ENCODE peak calls at places on chromosome 4, in six cellular contexts. O is H1, T is suprapubic skin, J is ovary, G is stomach, U is A549. R is an unnamed sample.

GRCh38 chr4:21949073-21949457 is 493 bp upstream of the KCNIP4 start:
- DNase-seq in O (no peak), T (no peak), J (peak), G (no peak), U (no peak), R (no peak)

GRCh38 chr4:76488905-76489798 is 54.1 kb downstream of the SHROOM3 start:
- DNase-seq in O (no peak), T (no peak), J (no peak), G (no peak), U (no peak), R (no peak)

GRCh38 chr4:77040265-77040664 is 35.5 kb downstream of the CCNI start:
- DNase-seq in O (no peak), T (no peak), J (no peak), G (no peak), U (no peak), R (no peak)

GRCh38 chr4:109730294-109731051 is 603 bp upstream of the PLA2G12A start:
- DNase-seq in O (peak), T (peak), J (peak), G (peak), U (peak), R (no peak)

GRCh38 chr4:14667624-14668295 is 334.5 kb upstream of the CPEB2 start:
- DNase-seq in O (no peak), T (no peak), J (no peak), G (no peak), U (no peak), R (no peak)

GRCh38 chr4:81601270-81601694 is 129.6 kb upstream of the RASGEF1B start:
- DNase-seq in O (no peak), T (no peak), J (no peak), G (no peak), U (no peak), R (no peak)

GRCh38 chr4:18850763-18851331 is 829.3 kb upstream of the LCORL start:
- DNase-seq in O (no peak), T (no peak), J (no peak), G (no peak), U (no peak), R (no peak)

GRCh38 chr4:185713272-185713671 is 98.7 kb downstream of the SORBS2 start:
- DNase-seq in O (no peak), T (no peak), J (no peak), G (no peak), U (no peak), R (no peak)

GRCh38 chr4:168076989-168077725 is 15.2 kb upstream of the ANXA10 start:
- DNase-seq in O (peak), T (no peak), J (peak), G (peak), U (peak), R (peak)

GRCh38 chr4:3041192-3042142 is 32.9 kb downstream of the HTT-AS start:
- DNase-seq in O (no peak), T (peak), J (peak), G (peak), U (no peak), R (peak)

GRCh38 chr4:25875281-25875745 is 12.5 kb upstream of the SEL1L3 start:
- DNase-seq in O (no peak), T (no peak), J (no peak), G (no peak), U (no peak), R (no peak)

GRCh38 chr4:109434007-109434792 is 585 bp downstream of the SEC24B start:
- DNase-seq in O (no peak), T (peak), J (peak), G (peak), U (no peak), R (peak)

GRCh38 chr4:147839651-147840050 is 107.8 kb downstream of the ARHGAP10 start:
- DNase-seq in O (no peak), T (no peak), J (no peak), G (no peak), U (no peak), R (no peak)

GRCh38 chr4:156692016-156692415 is 279.6 kb downstream of the PDGFC start:
- DNase-seq in O (no peak), T (no peak), J (no peak), G (no peak), U (no peak), R (no peak)

GRCh38 chr4:2354127-2354526 is 64.3 kb downstream of the ZFYVE28 start:
- DNase-seq in O (no peak), T (peak), J (peak), G (no peak), U (peak), R (no peak)

GRCh38 chr4:138964716-138965426 is 50.7 kb upstream of the NOCT start:
- DNase-seq in O (no peak), T (no peak), J (no peak), G (no peak), U (no peak), R (no peak)

GRCh38 chr4:632926-633325 is 7.6 kb downstream of the PDE6B start:
- DNase-seq in O (no peak), T (peak), J (no peak), G (no peak), U (no peak), R (no peak)

DNA sequence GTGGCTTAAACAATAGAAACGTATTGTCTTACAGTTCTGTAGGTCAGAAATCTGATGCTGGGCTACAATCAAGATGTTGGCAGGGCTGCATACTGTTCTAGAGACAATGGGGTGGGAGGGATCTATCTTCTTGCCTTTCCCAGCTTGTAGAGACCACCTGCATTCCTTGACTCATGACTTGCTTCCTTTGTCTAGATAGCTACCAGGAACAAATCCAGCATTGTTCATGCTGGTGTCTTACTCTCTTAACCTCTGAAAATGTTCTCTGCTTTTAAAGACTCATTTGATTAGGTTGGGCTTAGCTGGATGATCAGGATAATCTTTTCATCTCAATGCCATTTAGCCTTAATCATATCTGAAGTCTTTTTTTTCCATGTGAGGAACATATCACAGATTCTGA is 169.0 kb downstream of the ZNF330 start:
- DNase-seq in O (no peak), T (no peak), J (no peak), G (no peak), U (no peak), R (no peak)
- TF ChIP-seq EP300 in O (no peak), T (no peak), J (no peak), G (no peak), U (no peak), R (no peak)

DNA sequence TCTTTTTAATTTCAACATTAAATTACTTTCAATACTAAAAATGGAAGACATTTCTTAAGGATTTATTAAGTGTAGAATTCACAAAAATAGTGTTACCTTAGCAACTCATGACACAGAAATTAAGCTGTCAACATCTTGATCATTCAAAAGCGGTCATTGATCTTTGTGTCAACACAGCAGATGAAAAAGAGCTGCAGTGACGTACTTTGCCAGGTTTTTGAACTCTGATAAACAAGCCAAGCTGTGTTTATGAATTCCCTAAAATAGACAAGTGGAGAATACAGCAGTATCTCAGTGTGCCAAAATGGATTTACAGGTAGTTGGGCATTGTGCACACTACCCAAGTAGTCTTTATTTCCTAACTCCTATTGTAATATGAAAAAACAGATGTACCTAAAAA is 1141.8 kb upstream of the PCDH7 start:
- DNase-seq in O (no peak), T (no peak), J (no peak), G (no peak), U (no peak), R (no peak)
- TF ChIP-seq EP300 in O (no peak), T (no peak), J (no peak), G (no peak), U (no peak), R (no peak)

GRCh38 chr4:87035881-87036509 is 101.2 kb downstream of the AFF1 start:
- DNase-seq in O (no peak), T (no peak), J (no peak), G (no peak), U (no peak), R (no peak)

GRCh38 chr4:87037921-87038320 is 103.1 kb downstream of the AFF1 start:
- DNase-seq in O (no peak), T (no peak), J (no peak), G (no peak), U (no peak), R (no peak)

GRCh38 chr4:87041142-87041541 is 106.3 kb downstream of the AFF1 start:
- DNase-seq in O (no peak), T (no peak), J (peak), G (no peak), U (no peak), R (peak)

GRCh38 chr4:87036713-87037112 is 101.9 kb downstream of the AFF1 start:
- DNase-seq in O (no peak), T (no peak), J (no peak), G (no peak), U (no peak), R (no peak)

GRCh38 chr4:87038837-87039715 is 104.3 kb downstream of the AFF1 start:
- DNase-seq in O (no peak), T (peak), J (peak), G (peak), U (peak), R (peak)
- TF ChIP-seq EP300 in O (no peak), T (no peak), J (no peak), G (no peak), U (no peak), R (no peak)

DNA sequence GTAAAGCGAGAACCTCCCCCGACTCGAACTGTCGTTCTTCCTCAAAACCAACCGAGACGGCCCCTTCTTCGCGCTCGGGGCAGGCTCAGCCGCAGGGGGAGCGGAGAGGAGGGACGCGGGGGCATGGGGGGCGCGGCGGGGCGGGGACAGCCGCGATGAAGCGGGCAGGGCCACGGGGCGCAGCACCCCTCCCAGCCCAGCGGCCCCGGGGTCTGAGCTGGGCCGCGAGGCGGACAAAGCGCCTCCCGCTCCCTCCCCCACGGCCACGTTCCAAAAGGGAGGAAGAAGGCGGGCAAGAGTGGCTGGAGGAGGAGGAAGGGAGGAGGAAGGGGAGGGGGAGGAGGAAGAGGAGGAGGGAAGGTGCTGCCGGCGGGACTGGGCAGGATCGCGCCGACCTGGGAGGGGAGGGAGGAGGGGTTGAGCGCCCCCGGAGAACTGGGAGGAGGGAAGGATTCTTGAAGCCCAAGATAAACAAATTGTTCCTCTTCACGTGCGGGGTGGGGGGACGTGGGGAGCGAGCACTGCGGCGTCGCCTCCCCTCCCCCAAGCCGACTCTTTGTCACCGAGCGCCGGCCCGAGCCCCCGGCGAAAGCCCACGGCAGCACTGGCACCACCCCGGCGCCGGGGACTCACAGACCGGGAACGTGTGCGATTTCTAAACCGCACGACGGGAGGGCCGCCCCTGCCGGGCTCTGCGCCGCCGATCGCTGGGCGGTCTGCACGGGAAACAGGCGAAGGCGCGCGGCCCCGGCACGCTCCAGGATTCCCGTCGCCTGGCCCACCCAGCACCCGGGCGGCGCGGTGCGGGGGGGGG is 2.9 kb downstream of the MAML3 start:
- DNase-seq in O (peak), T (peak), J (peak), G (peak), U (peak), R (peak)
- TF ChIP-seq EP300 in O (no peak), T (no peak), J (no peak), G (no peak), U (no peak), R (peak)

DNA sequence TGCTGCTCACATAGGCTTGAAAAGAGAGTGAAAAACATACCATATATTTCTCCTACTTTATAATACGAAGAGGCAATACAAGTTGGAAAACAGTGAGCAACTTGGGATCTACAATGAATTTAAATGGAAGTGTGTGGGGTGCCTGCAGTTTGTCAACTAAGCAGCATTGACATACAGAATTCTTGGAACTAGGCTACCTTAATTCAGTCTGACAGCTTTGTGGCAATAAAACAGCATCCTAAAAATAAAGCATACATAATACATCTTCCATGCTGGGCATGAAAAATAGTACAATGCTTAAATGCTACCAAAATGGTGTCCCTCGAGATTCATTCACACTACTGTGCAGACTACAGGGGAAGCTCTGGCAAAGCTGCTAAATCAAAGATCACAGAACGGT is 8.0 kb downstream of the GASK1B start:
- DNase-seq in O (no peak), T (no peak), J (no peak), G (no peak), U (no peak), R (no peak)
- TF ChIP-seq EP300 in O (no peak), T (no peak), J (no peak), G (no peak), U (no peak), R (no peak)

DNA sequence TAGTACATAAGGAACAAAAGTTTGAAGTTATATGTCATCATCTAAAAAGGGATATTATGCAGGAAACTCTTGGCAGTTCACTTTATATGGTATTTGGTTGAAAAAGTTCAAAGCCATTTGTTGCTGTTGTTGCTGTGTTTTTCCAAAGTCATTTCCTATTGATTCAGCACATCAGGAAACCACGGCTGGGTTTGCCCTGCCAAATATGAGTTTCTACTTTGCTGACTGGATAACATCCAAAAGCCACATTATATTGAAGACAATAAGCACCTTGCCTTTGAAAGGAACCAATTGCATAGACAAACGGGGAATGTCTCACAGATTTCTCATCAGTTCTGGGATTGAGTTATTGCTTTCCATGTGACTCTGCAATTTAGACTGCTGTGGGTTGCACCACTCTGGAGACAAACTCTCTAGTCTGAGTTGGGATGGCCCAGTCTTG is 206.1 kb downstream of the SLC39A8 start:
- DNase-seq in O (no peak), T (no peak), J (no peak), G (no peak), U (no peak), R (no peak)
- TF ChIP-seq EP300 in O (no peak), T (no peak), J (no peak), G (no peak), U (no peak), R (no peak)

DNA sequence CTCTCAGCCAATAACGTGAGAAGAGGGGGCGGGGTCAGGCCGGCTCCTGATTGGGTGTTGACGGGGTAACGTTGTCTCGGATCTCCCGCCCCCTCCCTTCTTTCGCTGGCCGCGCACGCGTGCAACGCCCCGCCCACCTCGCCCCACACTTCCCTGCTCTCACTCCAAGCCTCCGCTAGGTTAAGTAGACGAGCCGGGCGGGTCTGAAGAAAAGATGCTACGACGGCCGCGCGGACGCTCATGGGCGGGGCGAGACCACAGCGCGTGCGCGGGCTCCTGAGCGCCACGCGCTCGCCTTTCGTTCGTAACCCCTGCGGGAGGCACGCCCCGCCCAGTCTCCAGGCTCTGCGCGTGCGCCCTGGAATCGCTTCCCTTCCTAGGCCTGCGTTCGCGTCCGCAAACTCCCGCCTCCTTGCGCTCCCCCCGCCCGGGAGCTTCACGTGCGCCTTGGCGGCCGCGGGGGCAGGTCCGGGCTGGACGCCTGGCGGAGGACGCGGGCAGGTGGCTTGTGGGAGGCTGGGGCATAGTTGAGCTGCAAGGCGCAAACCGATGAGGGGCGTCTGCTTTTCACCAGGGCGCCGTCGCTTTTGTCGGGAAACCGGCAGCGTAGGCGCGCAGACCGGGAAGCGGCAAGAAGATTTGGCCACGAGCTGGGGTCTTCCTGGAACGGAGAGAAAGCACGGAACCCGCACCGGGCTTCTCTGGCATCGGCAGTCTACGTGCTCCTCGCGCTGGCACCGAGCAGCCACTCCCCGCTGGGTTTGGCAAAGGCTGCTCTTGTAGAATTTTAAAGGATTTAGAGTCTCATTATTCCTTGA is 467 bp upstream of the PGRMC2 start:
- DNase-seq in O (peak), T (peak), J (peak), G (peak), U (peak), R (peak)
- TF ChIP-seq EP300 in O (no peak), T (no peak), J (peak), G (no peak), U (no peak), R (peak)

GRCh38 chr4:55840956-55841355 is 12.5 kb upstream of the EXOC1 start:
- DNase-seq in O (no peak), T (no peak), J (no peak), G (no peak), U (no peak), R (no peak)
- TF ChIP-seq EP300 in O (no peak), T (no peak), J (no peak), G (no peak), U (no peak), R (no peak)

R was measured in tibial nerve.